ENCODE peak calls at places on chromosomes 1 and 21, in four cellular contexts. C, S, L and T are unnamed samples.
A peak's percentile ranks its signal among the peaks of the same experiment; 100 is the strongest.

GRCh38 chr1:112703706-112704105 is 3.2 kb downstream of the RHOC start:
- DNase-seq in C (no peak), S (no peak), L (no peak), T (no peak)

GRCh38 chr1:26546375-26546774 is 16.8 kb downstream of the RPS6KA1 start:
- DNase-seq in C (no peak), S (no peak), L (no peak), T (no peak)

GRCh38 chr1:182682898-182683501 is 1.4 kb downstream of the RGS8 start:
- DNase-seq in C (no peak), S (no peak), L (no peak), T (no peak)

GRCh38 chr1:108009603-108010195 is 44.7 kb upstream of the VAV3 start:
- DNase-seq in C (peak; percentile 46), S (no peak), L (no peak), T (no peak)

GRCh38 chr1:231557411-231557810 is 28.9 kb downstream of the TSNAX start:
- DNase-seq in C (peak; percentile 19), S (no peak), L (no peak), T (no peak)

GRCh38 chr1:13702425-13703127 is 2.6 kb downstream of the PRDM2 start:
- DNase-seq in C (no peak), S (no peak), L (no peak), T (no peak)

GRCh38 chr1:209590405-209590804 is 6.9 kb downstream of the CAMK1G start:
- DNase-seq in C (peak; percentile 46), S (no peak), L (no peak), T (no peak)

GRCh38 chr21:45379171-45379900 is 25.6 kb upstream of the COL18A1 start:
- DNase-seq in C (no peak), S (no peak), L (no peak), T (no peak)

GRCh38 chr1:231899046-231899445 is 272.5 kb downstream of the DISC1 start:
- DNase-seq in C (no peak), S (no peak), L (no peak), T (no peak)

GRCh38 chr1:241612533-241613505 is 27.4 kb downstream of the CHML start:
- DNase-seq in C (peak; percentile 95), S (no peak), L (no peak), T (no peak)

GRCh38 chr21:35850029-35850428 is 210.3 kb downstream of the SETD4 start:
- DNase-seq in C (peak; percentile 81), S (no peak), L (no peak), T (no peak)

GRCh38 chr21:36723371-36723881 is 24.5 kb downstream of the SIM2 start:
- DNase-seq in C (no peak), S (peak; percentile 34), L (no peak), T (no peak)

GRCh38 chr1:2248127-2248826 is 20.2 kb downstream of the SKI start:
- DNase-seq in C (no peak), S (peak; percentile 90), L (no peak), T (no peak)

GRCh38 chr21:24204641-24205040 is 1402.6 kb downstream of the MRPL39 start:
- DNase-seq in C (no peak), S (no peak), L (no peak), T (no peak)

GRCh38 chr1:77039739-77040138 is 172.5 kb downstream of the ST6GALNAC5 start:
- DNase-seq in C (peak; percentile 96), S (no peak), L (no peak), T (peak; percentile 84)

GRCh38 chr1:236494586-236495207 is 29.1 kb upstream of the LGALS8 start:
- DNase-seq in C (peak; percentile 24), S (no peak), L (no peak), T (no peak)

GRCh38 chr1:241503444-241503843 is 16.1 kb downstream of the FH start:
- DNase-seq in C (no peak), S (no peak), L (no peak), T (no peak)

GRCh38 chr1:235943581-235944114 is 76.9 kb upstream of the LYST start:
- DNase-seq in C (peak; percentile 98), S (no peak), L (no peak), T (peak; percentile 70)

GRCh38 chr1:209618756-209619420 is 33.3 kb downstream of the LAMB3 start:
- DNase-seq in C (no peak), S (peak; percentile 87), L (no peak), T (peak; percentile 68)

GRCh38 chr21:37041706-37042271 is 31.1 kb downstream of the PIGP start:
- DNase-seq in C (no peak), S (no peak), L (no peak), T (no peak)

GRCh38 chr1:230066466-230067404 is at the start of gene GALNT2:
- DNase-seq in C (peak; percentile 78), S (peak; percentile 92), L (peak; percentile 68), T (no peak)

GRCh38 chr1:110196917-110197782 is 13.0 kb upstream of the KCNC4 start:
- DNase-seq in C (peak; percentile 51), S (peak; percentile 68), L (no peak), T (peak; percentile 48)

GRCh38 chr1:67537647-67538018 is 107.4 kb upstream of the SERBP1 start:
- DNase-seq in C (no peak), S (no peak), L (no peak), T (no peak)

GRCh38 chr1:25820247-25821111 is 725 bp downstream of the MTFR1L start:
- DNase-seq in C (peak; percentile 55), S (peak; percentile 76), L (no peak), T (no peak)

GRCh38 chr1:6870571-6870970 is 85.3 kb downstream of the CAMTA1 start:
- DNase-seq in C (peak; percentile 42), S (no peak), L (no peak), T (no peak)

GRCh38 chr1:198794498-198794897 is 155.7 kb downstream of the PTPRC start:
- DNase-seq in C (peak; percentile 54), S (no peak), L (no peak), T (no peak)

GRCh38 chr1:29793101-29793546 is 556.8 kb downstream of the PTPRU start:
- DNase-seq in C (peak; percentile 82), S (peak; percentile 61), L (peak; percentile 11), T (peak; percentile 33)

GRCh38 chr1:157110003-157110402 is 10.4 kb upstream of the ETV3L start:
- DNase-seq in C (no peak), S (no peak), L (no peak), T (no peak)

GRCh38 chr1:38433097-38433722 is 386.6 kb upstream of the POU3F1 start:
- DNase-seq in C (no peak), S (no peak), L (no peak), T (no peak)

GRCh38 chr1:15680131-15680530 is 4.0 kb upstream of the PLEKHM2 start:
- DNase-seq in C (peak; percentile 60), S (no peak), L (no peak), T (peak; percentile 66)

GRCh38 chr1:21906173-21907078 is 30.7 kb downstream of the HSPG2 start:
- DNase-seq in C (peak; percentile 51), S (no peak), L (no peak), T (no peak)
- H3K27ac ChIP-seq in C (peak overlapping the region; percentile 44), S (peak overlapping the region; percentile 87), L (peak overlapping the region; percentile 97), T (no peak overlapping the region)

GRCh38 chr1:201734776-201735175 is 94.2 kb upstream of the IPO9 start:
- DNase-seq in C (no peak), S (no peak), L (no peak), T (no peak)
- H3K27ac ChIP-seq in C (no peak overlapping the region), S (no peak overlapping the region), L (no peak overlapping the region), T (no peak overlapping the region)

GRCh38 chr1:164602142-164602429 is 43.1 kb downstream of the PBX1 start:
- DNase-seq in C (no peak), S (peak; percentile 87), L (no peak), T (no peak)
- H3K27ac ChIP-seq in C (no peak overlapping the region), S (peak overlapping the region; percentile 75), L (peak overlapping the region; percentile 90), T (peak overlapping the region; percentile 15)

GRCh38 chr1:154347961-154348360 is 22.6 kb downstream of the ATP8B2 start:
- DNase-seq in C (no peak), S (no peak), L (no peak), T (no peak)
- H3K27ac ChIP-seq in C (no peak overlapping the region), S (no peak overlapping the region), L (no peak overlapping the region), T (no peak overlapping the region)

GRCh38 chr1:187067160-187067559 is 238.4 kb downstream of the PLA2G4A start:
- DNase-seq in C (no peak), S (no peak), L (no peak), T (no peak)

GRCh38 chr1:187063271-187063670 is 234.5 kb downstream of the PLA2G4A start:
- DNase-seq in C (no peak), S (no peak), L (no peak), T (no peak)
- H3K27ac ChIP-seq in C (no peak overlapping the region), S (no peak overlapping the region), L (no peak overlapping the region), T (no peak overlapping the region)

GRCh38 chr1:23719162-23719820 is 24.0 kb upstream of the ELOA start:
- DNase-seq in C (peak; percentile 60), S (no peak), L (no peak), T (no peak)

GRCh38 chr1:23722652-23723051 is 20.6 kb upstream of the ELOA start:
- DNase-seq in C (no peak), S (no peak), L (no peak), T (no peak)

GRCh38 chr1:23720256-23720995 is 22.8 kb upstream of the ELOA start:
- DNase-seq in C (no peak), S (no peak), L (no peak), T (no peak)

DNA sequence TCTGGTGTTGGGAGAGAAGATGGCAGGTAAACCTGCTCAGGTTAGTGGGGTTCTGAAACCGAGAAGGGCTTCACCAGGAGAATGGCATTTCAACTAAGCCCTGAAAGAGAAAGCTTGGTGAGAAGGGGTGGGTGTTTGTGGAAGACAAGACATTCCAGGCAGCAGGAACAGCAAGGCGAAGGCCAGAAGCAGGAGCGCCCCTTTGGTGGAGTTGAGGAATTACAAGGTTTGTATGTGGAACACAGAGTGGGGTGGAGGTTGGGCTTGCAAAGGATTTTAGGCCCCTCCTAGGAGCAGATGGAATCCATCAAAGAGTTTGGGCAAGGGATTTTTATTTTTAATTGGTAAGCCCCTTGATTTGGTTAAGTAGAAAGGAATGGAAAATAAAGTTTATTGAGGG is 24.8 kb upstream of the ELOA start:
- DNase-seq in C (peak; percentile 63), S (peak; percentile 24), L (no peak), T (no peak)
- H3K27ac ChIP-seq in C (no peak overlapping the region), S (no peak overlapping the region), L (no peak overlapping the region), T (no peak overlapping the region)

DNA sequence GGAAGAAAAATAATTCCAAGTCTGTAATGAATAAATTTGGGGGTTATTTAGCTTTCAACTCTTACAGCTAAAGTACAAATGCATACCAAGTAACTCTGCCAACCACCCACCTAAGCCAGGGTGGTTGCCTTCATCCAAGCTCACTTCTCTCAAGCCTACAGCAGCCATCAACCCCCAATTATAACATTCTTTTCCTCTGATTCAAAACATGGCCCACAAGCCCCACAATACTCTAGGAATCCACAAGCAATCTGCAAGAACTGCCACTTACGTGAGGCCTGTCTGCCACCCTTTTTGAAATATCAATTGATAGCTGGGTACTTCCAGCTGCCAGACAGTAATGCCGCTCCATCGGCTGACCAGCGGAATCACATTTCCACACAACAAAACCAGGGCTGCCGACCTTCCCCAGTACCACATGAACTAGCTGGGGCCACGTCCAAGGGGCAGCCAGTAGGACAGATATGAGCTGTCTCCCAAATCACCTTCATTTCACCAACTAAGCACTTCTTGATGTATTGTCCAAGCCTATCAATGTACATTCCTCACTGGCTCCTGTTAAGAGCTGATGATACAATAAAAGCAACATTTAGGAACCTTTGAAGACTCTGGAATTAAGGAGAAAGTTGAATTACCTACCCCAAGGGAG is 3.2 kb downstream of the LBR start:
- DNase-seq in C (peak; percentile 25), S (no peak), L (no peak), T (no peak)
- H3K27ac ChIP-seq in C (peak overlapping the region; percentile 1), S (no peak overlapping the region), L (peak overlapping the region; percentile 99), T (peak overlapping the region; percentile 82)